ENCODE peak calls at places on chromosomes 16 and 17, in four cellular contexts. J is CD8-positive, alpha-beta memory T cell; N is cardiac muscle cell; T is OCI-LY7. F is an unnamed sample.

GRCh38 chr16:84724619-84725307 is 25.0 kb downstream of the USP10 start:
- DNase-seq in J (no peak), N (no peak), T (peak; percentile 53), F (no peak)

GRCh38 chr16:82660078-82660645 is 33.4 kb downstream of the CDH13 start:
- DNase-seq in J (peak; percentile 16), N (no peak), T (no peak), F (no peak)

GRCh38 chr17:4596636-4597380 is 12.5 kb downstream of the SMTNL2 start:
- DNase-seq in J (no peak), N (no peak), T (no peak), F (no peak)

GRCh38 chr16:1548234-1548633 is 14.8 kb downstream of the TMEM204 start:
- DNase-seq in J (no peak), N (no peak), T (no peak), F (no peak)

GRCh38 chr17:35052240-35052608 is 11.3 kb downstream of the RFFL start:
- DNase-seq in J (no peak), N (no peak), T (no peak), F (no peak)

GRCh38 chr17:79174905-79175856 is 100.6 kb downstream of the ENGASE start:
- DNase-seq in J (no peak), N (no peak), T (no peak), F (no peak)

GRCh38 chr16:21083729-21084268 is 66.8 kb downstream of the DNAH3 start:
- DNase-seq in J (peak; percentile 28), N (peak; percentile 80), T (peak; percentile 51), F (peak; percentile 47)

GRCh38 chr17:81870155-81870977 is 771 bp downstream of the ARHGDIA start:
- DNase-seq in J (peak; percentile 28), N (peak; percentile 39), T (peak; percentile 76), F (no peak)

GRCh38 chr17:28252436-28252835 is 66.6 kb upstream of the TMEM97 start:
- DNase-seq in J (no peak), N (no peak), T (no peak), F (no peak)

GRCh38 chr16:84190731-84191388 is at the start of gene ADAD2:
- DNase-seq in J (no peak), N (no peak), T (no peak), F (peak; percentile 61)

GRCh38 chr16:11310997-11311561 is 29.9 kb upstream of the PRM1 start:
- DNase-seq in J (no peak), N (no peak), T (peak; percentile 93), F (no peak)
- H3K27ac ChIP-seq in J (no peak overlapping the region), N (no peak overlapping the region), T (peak overlapping the region; percentile 99), F (no peak overlapping the region)

GRCh38 chr16:53948734-53949430 is 244.9 kb downstream of the FTO start:
- DNase-seq in J (no peak), N (no peak), T (no peak), F (no peak)
- H3K27ac ChIP-seq in J (no peak overlapping the region), N (no peak overlapping the region), T (no peak overlapping the region), F (no peak overlapping the region)

GRCh38 chr17:41287050-41287449 is 11.6 kb downstream of the KRTAP9-7 start:
- DNase-seq in J (no peak), N (no peak), T (no peak), F (no peak)

GRCh38 chr17:41284043-41284442 is 8.5 kb downstream of the KRTAP9-7 start:
- DNase-seq in J (no peak), N (no peak), T (no peak), F (no peak)

GRCh38 chr17:41284546-41284945 is 9.0 kb downstream of the KRTAP9-7 start:
- DNase-seq in J (no peak), N (no peak), T (no peak), F (no peak)
- H3K27ac ChIP-seq in J (no peak overlapping the region), N (no peak overlapping the region), T (no peak overlapping the region), F (no peak overlapping the region)

GRCh38 chr17:64149196-64149595 is 19.3 kb upstream of the ERN1 start:
- DNase-seq in J (no peak), N (no peak), T (no peak), F (no peak)

GRCh38 chr17:64150237-64151015 is 20.5 kb upstream of the ERN1 start:
- DNase-seq in J (no peak), N (no peak), T (no peak), F (no peak)

GRCh38 chr17:64148017-64148631 is 18.2 kb upstream of the ERN1 start:
- DNase-seq in J (no peak), N (no peak), T (peak; percentile 43), F (no peak)

GRCh38 chr17:64147110-64148016 is 17.4 kb upstream of the ERN1 start:
- DNase-seq in J (no peak), N (no peak), T (peak; percentile 55), F (no peak)

GRCh38 chr17:64148699-64149098 is 18.8 kb upstream of the ERN1 start:
- DNase-seq in J (no peak), N (no peak), T (peak; percentile 53), F (no peak)
- H3K27ac ChIP-seq in J (no peak overlapping the region), N (no peak overlapping the region), T (peak overlapping the region; percentile 93), F (no peak overlapping the region)